ENCODE peak calls at places on chromosomes 13 and 19, in four cellular contexts. W is GM12878, M is HepG2, Q is H1. E is an unnamed sample.

GRCh38 chr13:80508031-80508430 is 167.1 kb upstream of the SPRY2 start:
- DNase-seq in W (no peak), M (no peak), Q (no peak), E (no peak)

GRCh38 chr13:71320452-71320851 is 546.6 kb downstream of the DACH1 start:
- DNase-seq in M (peak; percentile 24), Q (peak; percentile 51), W (no peak), E (no peak)

GRCh38 chr13:98174995-98175394 is 2.1 kb downstream of the RNF113B start:
- DNase-seq in W (no peak), Q (no peak), M (no peak), E (no peak)

GRCh38 chr19:41876847-41877489 is at the start of gene CD79A:
- DNase-seq in W (peak; percentile 92), M (no peak), Q (peak; percentile 45), E (no peak)

GRCh38 chr19:49801401-49801888 is 11.6 kb downstream of the FUZ start:
- DNase-seq in W (no peak), M (no peak), Q (no peak), E (no peak)

GRCh38 chr13:21583496-21583895 is 20.5 kb downstream of the MICU2 start:
- DNase-seq in M (peak; percentile 44), Q (no peak), W (no peak), E (no peak)

GRCh38 chr13:113298001-113298945 is 1.2 kb downstream of the LAMP1 start:
- DNase-seq in Q (no peak), M (no peak), W (no peak), E (no peak)

GRCh38 chr19:13621413-13621812 is 115.1 kb upstream of the CACNA1A start:
- DNase-seq in M (no peak), Q (no peak), W (no peak), E (no peak)

DNA sequence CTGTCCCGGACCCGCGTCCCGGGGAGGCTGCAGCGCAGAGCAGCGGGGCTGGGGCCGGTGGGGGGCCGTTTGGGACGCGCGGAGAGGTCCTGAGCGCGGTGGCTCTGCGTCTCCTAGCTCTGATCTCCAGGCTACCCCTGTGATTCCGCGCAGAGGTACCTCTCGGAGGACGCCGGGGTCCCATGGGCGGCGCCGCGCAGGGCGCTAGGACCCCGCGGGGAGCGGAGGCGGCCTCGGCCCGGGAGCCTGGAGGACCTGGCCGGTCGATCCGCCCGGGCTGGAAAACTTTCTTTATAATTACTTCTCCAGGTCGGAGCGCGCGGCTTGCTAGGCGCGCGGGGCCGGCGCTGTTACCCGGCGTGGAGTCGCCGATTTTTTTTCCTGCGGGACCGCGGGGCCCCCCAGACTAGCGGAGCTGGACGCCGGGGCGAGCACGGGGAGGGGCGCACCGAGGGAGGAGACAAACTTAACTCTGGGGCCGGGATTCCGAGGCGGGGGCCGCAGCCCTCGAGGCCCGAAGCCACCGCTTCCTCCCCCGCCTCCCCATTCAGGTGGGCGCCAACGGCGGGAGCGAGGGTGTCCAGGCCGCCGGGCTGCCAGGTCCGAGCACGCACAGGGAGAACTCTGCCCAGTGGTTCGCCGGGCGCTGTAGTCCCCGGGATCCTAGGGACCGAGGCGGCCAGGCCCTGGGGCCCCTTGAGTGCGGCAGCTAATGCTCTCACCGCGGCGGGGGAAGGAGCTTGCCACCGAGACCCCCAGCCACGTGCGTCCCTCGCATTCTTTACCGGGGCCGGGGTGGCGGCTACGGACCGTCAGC is 848 bp upstream of the CEBPA start:
- DNase-seq in W (no peak), M (no peak), Q (peak; percentile 70), E (peak; percentile 88)
- TF ChIP-seq TCF12 in W (no peak), M (peak; percentile 17), Q (no peak), E (no peak)

GRCh38 chr19:46159893-46160775 is 12.1 kb downstream of the IGFL2 start:
- DNase-seq in M (no peak), W (no peak), Q (no peak), E (no peak)

GRCh38 chr19:46155237-46155636 is 7.2 kb downstream of the IGFL2 start:
- DNase-seq in W (no peak), Q (no peak), M (no peak), E (no peak)

GRCh38 chr19:46162731-46163130 is 14.7 kb downstream of the IGFL2 start:
- DNase-seq in M (no peak), Q (no peak), W (no peak), E (no peak)

GRCh38 chr19:46159418-46159817 is 11.4 kb downstream of the IGFL2 start:
- DNase-seq in W (no peak), Q (no peak), M (no peak), E (no peak)
- TF ChIP-seq JUND in W (no peak), Q (no peak), M (no peak), E (no peak)

GRCh38 chr19:18298601-18299000 is 17.2 kb upstream of the JUND start:
- DNase-seq in M (no peak), W (no peak), Q (no peak), E (no peak)

GRCh38 chr19:18299654-18300053 is 18.2 kb upstream of the JUND start:
- DNase-seq in W (no peak), Q (no peak), M (no peak), E (no peak)

GRCh38 chr19:18301718-18302111 is 20.3 kb upstream of the JUND start:
- DNase-seq in M (no peak), Q (no peak), W (no peak), E (no peak)

GRCh38 chr19:18304194-18304495 is 18.7 kb downstream of the LSM4 start:
- DNase-seq in W (no peak), Q (no peak), M (no peak), E (no peak)

GRCh38 chr19:18300930-18301717 is 19.7 kb upstream of the JUND start:
- DNase-seq in Q (no peak), W (no peak), M (no peak), E (no peak)
- TF ChIP-seq TCF12 in Q (no peak), W (no peak), M (no peak), E (peak; percentile 56)

DNA sequence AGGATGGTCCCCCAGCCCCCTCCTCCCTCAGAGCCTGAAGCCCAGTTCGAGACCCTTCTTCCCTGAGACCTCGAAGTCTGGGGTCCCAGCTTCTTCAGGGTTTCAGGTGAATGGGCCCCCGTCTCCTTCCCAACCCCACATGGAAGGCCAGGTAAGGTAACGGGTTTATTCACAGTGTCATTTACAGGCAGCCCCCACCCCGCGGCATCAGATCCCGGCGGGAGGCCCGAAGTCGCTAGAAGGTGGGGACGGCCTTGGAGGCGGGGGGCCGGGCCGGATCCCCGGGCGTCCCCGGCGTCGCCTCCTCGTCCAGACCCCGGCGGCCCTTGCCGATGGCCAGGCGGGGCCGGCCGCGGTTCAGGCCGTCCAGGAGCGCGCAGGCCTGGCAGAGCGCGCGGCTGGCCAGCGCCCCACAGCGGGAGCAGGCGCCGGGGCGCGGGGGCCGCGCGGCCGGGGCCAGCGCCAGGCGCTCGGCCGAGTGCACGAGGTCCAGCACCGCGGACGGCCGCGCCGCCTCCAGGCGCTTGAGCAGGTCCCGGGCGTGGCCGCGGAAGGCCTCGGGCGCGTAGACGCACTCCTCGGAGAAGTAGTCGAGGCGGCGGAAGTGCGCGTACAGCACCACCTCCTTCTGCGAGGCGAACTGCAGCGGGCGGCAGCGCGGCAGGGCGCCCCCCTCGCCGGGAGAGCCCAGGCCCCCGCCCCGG is 9.7 kb downstream of the CTU1 start:
- DNase-seq in M (no peak), W (no peak), Q (no peak), E (no peak)
- TF ChIP-seq JUND in M (no peak), W (no peak), Q (no peak), E (no peak)

GRCh38 chr13:77029436-77029835 is 2.5 kb upstream of the FBXL3 start:
- DNase-seq in W (no peak), M (no peak), Q (no peak), E (no peak)

GRCh38 chr13:77036294-77036693 is 9.3 kb upstream of the FBXL3 start:
- DNase-seq in M (no peak), Q (no peak), W (no peak), E (no peak)

GRCh38 chr13:77034883-77035282 is 7.9 kb upstream of the FBXL3 start:
- DNase-seq in W (no peak), Q (no peak), M (no peak), E (no peak)

GRCh38 chr13:77031869-77032268 is 4.9 kb upstream of the FBXL3 start:
- DNase-seq in W (no peak), M (no peak), Q (no peak), E (no peak)

GRCh38 chr13:77033717-77034302 is 6.9 kb upstream of the FBXL3 start:
- DNase-seq in Q (no peak), M (no peak), W (no peak), E (no peak)
- TF ChIP-seq TCF12 in Q (no peak), M (no peak), W (no peak), E (no peak)

GRCh38 chr19:39588066-39588465 is 14.3 kb upstream of the LGALS13 start:
- DNase-seq in M (no peak), W (no peak), Q (no peak), E (no peak)

GRCh38 chr19:39582442-39582841 is 19.9 kb upstream of the LGALS13 start:
- DNase-seq in W (no peak), M (no peak), Q (no peak), E (no peak)

GRCh38 chr19:39587496-39587895 is 14.8 kb upstream of the LGALS13 start:
- DNase-seq in W (no peak), Q (no peak), M (no peak), E (no peak)

GRCh38 chr19:39582891-39583625 is 19.3 kb upstream of the LGALS13 start:
- DNase-seq in Q (no peak), M (no peak), W (peak; percentile 12), E (no peak)
- TF ChIP-seq JUND in Q (no peak), M (no peak), W (no peak), E (no peak)

DNA sequence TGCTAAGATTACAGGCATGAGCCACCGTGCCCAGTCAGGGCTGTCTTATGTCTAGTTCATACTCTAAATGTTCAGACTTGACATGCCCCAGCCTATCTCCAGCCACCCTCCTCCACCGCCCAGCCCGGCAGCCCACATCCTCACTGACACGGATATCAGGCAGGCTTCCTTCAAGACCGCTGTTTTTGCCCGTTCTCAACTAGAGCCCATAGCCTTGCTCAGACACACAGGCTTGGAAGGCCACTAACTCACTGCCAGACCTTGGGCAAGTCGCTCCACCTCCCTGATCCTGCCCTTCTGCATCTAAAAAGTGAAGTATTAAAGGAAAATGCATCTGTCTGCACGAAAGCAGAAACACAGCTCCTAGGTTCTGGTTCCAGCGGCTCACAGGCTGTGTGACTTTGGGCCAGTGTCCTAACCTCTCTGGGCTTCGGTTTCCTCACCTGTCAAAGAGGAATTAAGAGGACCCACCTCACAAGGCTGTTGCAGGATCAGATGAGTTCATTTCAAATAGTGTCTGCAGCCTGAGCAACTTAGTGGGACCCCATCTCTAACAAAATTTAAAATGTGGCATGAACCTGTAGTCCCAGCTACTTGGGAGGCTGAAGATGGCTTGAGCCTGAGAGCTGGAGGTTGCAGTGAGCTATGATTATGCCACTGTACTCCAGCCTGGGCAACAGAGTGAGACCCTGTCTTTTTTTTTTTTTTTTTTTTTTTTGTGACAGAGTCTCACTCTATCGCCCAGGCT is 14.5 kb upstream of the CERS4 start:
- DNase-seq in M (no peak), W (no peak), Q (no peak), E (no peak)
- TF ChIP-seq TCF12 in M (no peak), W (no peak), Q (no peak), E (no peak)

GRCh38 chr13:66937423-66937822 is 292.7 kb downstream of the PCDH9 start:
- DNase-seq in Q (no peak), W (no peak), M (no peak), E (no peak)

GRCh38 chr13:66933527-66933926 is 296.6 kb downstream of the PCDH9 start:
- DNase-seq in Q (no peak), W (no peak), M (no peak), E (no peak)

GRCh38 chr13:66933994-66934393 is 296.1 kb downstream of the PCDH9 start:
- DNase-seq in M (no peak), Q (no peak), W (no peak), E (no peak)
- TF ChIP-seq JUND in M (no peak), Q (no peak), W (no peak), E (peak; percentile 47)